ENCODE peak calls at places on chromosomes 3 and 15, in ten cellular contexts. H, V, B, N, A, X, K, O, Q and Y are unnamed samples.

GRCh38 chr3:129399145-129399894 is 29.1 kb downstream of the EFCAB12 start:
- DNase-seq in H (peak), V (peak), B (peak), N (peak), A (peak), X (peak), K (peak), O (peak), Q (peak), Y (peak)

GRCh38 chr15:42686281-42686680 is 50.6 kb downstream of the CDAN1 start:
- DNase-seq in H (no peak), V (no peak), B (no peak), N (no peak), A (no peak), X (no peak), K (no peak), O (no peak), Q (no peak), Y (no peak)

GRCh38 chr15:29568840-29569532 is 253.3 kb downstream of the TJP1 start:
- DNase-seq in H (no peak), V (peak), B (no peak), N (no peak), A (no peak), X (no peak), K (no peak), O (peak), Q (no peak), Y (no peak)

GRCh38 chr3:12708584-12709192 is 44.8 kb upstream of the RAF1 start:
- DNase-seq in H (no peak), V (no peak), B (peak), N (no peak), A (no peak), X (no peak), K (peak), O (no peak), Q (peak), Y (no peak)

GRCh38 chr15:90547545-90547944 is 17.8 kb downstream of the CRTC3 start:
- DNase-seq in H (no peak), V (no peak), B (no peak), N (no peak), A (no peak), X (no peak), K (no peak), O (no peak), Q (no peak), Y (no peak)

GRCh38 chr3:48564022-48564421 is 441 bp upstream of the UCN2 start:
- DNase-seq in H (peak), V (peak), B (peak), N (peak), A (no peak), X (no peak), K (peak), O (no peak), Q (peak), Y (no peak)

GRCh38 chr15:89457086-89457485 is 39.3 kb downstream of the RHCG start:
- DNase-seq in H (no peak), V (peak), B (peak), N (no peak), A (no peak), X (no peak), K (no peak), O (peak), Q (no peak), Y (no peak)

GRCh38 chr3:4709336-4709735 is 216.2 kb downstream of the ITPR1 start:
- DNase-seq in H (no peak), V (no peak), B (peak), N (no peak), A (no peak), X (no peak), K (no peak), O (no peak), Q (no peak), Y (no peak)

GRCh38 chr3:37141676-37142075 is 32.7 kb downstream of the LRRFIP2 start:
- DNase-seq in H (no peak), V (no peak), B (no peak), N (no peak), A (no peak), X (no peak), K (no peak), O (no peak), Q (no peak), Y (no peak)

GRCh38 chr3:69204315-69204957 is 82.0 kb upstream of the LMOD3 start:
- DNase-seq in H (no peak), V (no peak), B (no peak), N (no peak), A (no peak), X (peak), K (no peak), O (no peak), Q (no peak), Y (no peak)

GRCh38 chr3:176789281-176789705 is 408.0 kb downstream of the TBL1XR1 start:
- DNase-seq in H (no peak), V (no peak), B (peak), N (no peak), A (no peak), X (no peak), K (no peak), O (peak), Q (no peak), Y (no peak)

GRCh38 chr3:33577588-33577987 is 137.4 kb upstream of the UBP1 start:
- DNase-seq in H (no peak), V (no peak), B (no peak), N (no peak), A (no peak), X (no peak), K (no peak), O (peak), Q (no peak), Y (no peak)

GRCh38 chr15:39358441-39359041 is 222.3 kb upstream of the THBS1 start:
- DNase-seq in H (no peak), V (no peak), B (peak), N (no peak), A (no peak), X (no peak), K (peak), O (no peak), Q (no peak), Y (no peak)

GRCh38 chr3:114179575-114179974 is 723 bp upstream of the DRD3 start:
- DNase-seq in H (no peak), V (peak), B (peak), N (no peak), A (no peak), X (no peak), K (no peak), O (peak), Q (no peak), Y (no peak)

GRCh38 chr15:57272770-57273357 is 103.4 kb upstream of the CGNL1 start:
- DNase-seq in H (no peak), V (no peak), B (no peak), N (no peak), A (no peak), X (no peak), K (no peak), O (no peak), Q (no peak), Y (no peak)

GRCh38 chr3:170307998-170308398 is 49.5 kb upstream of the SKIL start:
- DNase-seq in H (no peak), V (no peak), B (peak), N (no peak), A (no peak), X (no peak), K (no peak), O (no peak), Q (no peak), Y (no peak)

GRCh38 chr3:49657208-49657915 is 16.8 kb upstream of the APEH start:
- DNase-seq in H (no peak), V (peak), B (no peak), N (no peak), A (no peak), X (no peak), K (no peak), O (no peak), Q (no peak), Y (no peak)

GRCh38 chr15:26873846-26874245 is 7.0 kb downstream of the GABRA5 start:
- DNase-seq in H (no peak), V (no peak), B (peak), N (no peak), A (no peak), X (no peak), K (peak), O (no peak), Q (peak), Y (no peak)

GRCh38 chr3:122961146-122961545 is 66.4 kb downstream of the SEMA5B start:
- DNase-seq in H (no peak), V (no peak), B (no peak), N (no peak), A (no peak), X (no peak), K (no peak), O (no peak), Q (no peak), Y (no peak)

GRCh38 chr3:64166584-64167155 is 58.6 kb downstream of the PRICKLE2 start:
- DNase-seq in H (no peak), V (no peak), B (no peak), N (no peak), A (no peak), X (no peak), K (no peak), O (peak), Q (no peak), Y (no peak)

GRCh38 chr3:132638721-132639120 is 20.9 kb downstream of the ACAD11 start:
- DNase-seq in H (no peak), V (no peak), B (no peak), N (no peak), A (no peak), X (no peak), K (no peak), O (no peak), Q (no peak), Y (no peak)